ENCODE peak calls at places on chromosomes 12 and 14, in four cellular contexts. N, F, Y and E are unnamed samples.

GRCh38 chr12:4046150-4046845 is 173.1 kb upstream of the PARP11 start:
- DNase-seq in N (peak; percentile 35), F (no peak), Y (no peak), E (peak; percentile 38)

GRCh38 chr12:54251667-54252284 is 28.1 kb downstream of the CBX5 start:
- DNase-seq in N (no peak), Y (no peak), F (peak; percentile 60), E (no peak)

GRCh38 chr14:55512421-55512820 is 67.6 kb upstream of the KTN1 start:
- DNase-seq in N (no peak), F (peak; percentile 37), Y (no peak), E (no peak)

GRCh38 chr14:88454886-88455285 is 69.4 kb downstream of the SPATA7 start:
- DNase-seq in Y (no peak), F (peak; percentile 42), N (no peak), E (no peak)

GRCh38 chr12:25960176-25960575 is 1.7 kb downstream of the RASSF8 start:
- DNase-seq in N (no peak), Y (no peak), F (peak; percentile 28), E (no peak)

GRCh38 chr12:41653386-41654110 is 465.4 kb downstream of the PDZRN4 start:
- DNase-seq in Y (no peak), F (no peak), N (no peak), E (no peak)

GRCh38 chr12:52836042-52836466 is 1.9 kb upstream of the KRT79 start:
- DNase-seq in Y (peak; percentile 20), F (peak; percentile 85), N (no peak), E (no peak)

GRCh38 chr12:128531153-128531552 is 264.2 kb downstream of the TMEM132C start:
- DNase-seq in Y (no peak), F (no peak), N (no peak), E (peak; percentile 52)

GRCh38 chr12:109458771-109459208 is 18.3 kb downstream of the KCTD10 start:
- DNase-seq in N (no peak), F (peak; percentile 74), Y (peak; percentile 80), E (peak; percentile 35)

GRCh38 chr14:66965831-66966230 is 223.4 kb upstream of the GARIN2 start:
- DNase-seq in N (no peak), Y (no peak), F (peak; percentile 43), E (no peak)

GRCh38 chr14:101708853-101709532 is 52.5 kb upstream of the PPP2R5C start:
- DNase-seq in Y (no peak), N (no peak), F (no peak), E (no peak)

GRCh38 chr14:67532998-67533753 is at the start of gene PLEKHH1:
- DNase-seq in N (peak; percentile 84), Y (peak; percentile 83), F (peak; percentile 57), E (peak; percentile 61)

GRCh38 chr12:74977832-74978481 is 231.7 kb downstream of the KCNC2 start:
- DNase-seq in Y (no peak), F (no peak), N (no peak), E (no peak)

GRCh38 chr14:77007975-77008421 is 20.5 kb downstream of the IRF2BPL start:
- DNase-seq in Y (no peak), F (no peak), N (no peak), E (no peak)

GRCh38 chr14:63344336-63344735 is 25.6 kb upstream of the GPHB5 start:
- DNase-seq in Y (no peak), N (no peak), F (no peak), E (no peak)

GRCh38 chr12:126051611-126052107 is 986.4 kb downstream of the AACS start:
- DNase-seq in N (no peak), F (no peak), Y (no peak), E (no peak)

GRCh38 chr14:47227051-47227600 is 448.3 kb downstream of the MDGA2 start:
- DNase-seq in N (no peak), F (no peak), Y (no peak), E (no peak)

GRCh38 chr14:104800600-104801283 is at the start of gene ZBTB42:
- DNase-seq in F (peak; percentile 48), N (peak; percentile 74), Y (peak; percentile 53), E (no peak)

GRCh38 chr12:87848248-87848868 is 180.8 kb downstream of the C12orf50 start:
- DNase-seq in F (peak; percentile 82), Y (no peak), N (no peak), E (peak; percentile 49)

GRCh38 chr14:52259452-52259851 is 8.0 kb upstream of the PTGDR start:
- DNase-seq in Y (no peak), F (no peak), N (no peak), E (no peak)

GRCh38 chr14:95326987-95327386 is 7.3 kb upstream of the CLMN start:
- DNase-seq in F (no peak), Y (no peak), N (no peak), E (no peak)

GRCh38 chr12:80659512-80660094 is 47.8 kb upstream of the MYF6 start:
- DNase-seq in F (peak; percentile 20), Y (no peak), N (no peak), E (no peak)

GRCh38 chr12:130068741-130069140 is 93.5 kb upstream of the FZD10 start:
- DNase-seq in F (no peak), Y (no peak), N (no peak), E (no peak)

GRCh38 chr12:130064999-130065398 is 97.3 kb upstream of the FZD10 start:
- DNase-seq in Y (peak; percentile 68), N (no peak), F (no peak), E (no peak)

GRCh38 chr12:130066742-130067141 is 95.5 kb upstream of the FZD10 start:
- DNase-seq in N (no peak), F (no peak), Y (no peak), E (no peak)

GRCh38 chr12:130063866-130064265 is 98.4 kb upstream of the FZD10 start:
- DNase-seq in N (no peak), Y (no peak), F (no peak), E (no peak)
- H2BK5ac ChIP-seq in N (no peak overlapping the region), Y (no peak overlapping the region), F (no peak overlapping the region), E (no peak overlapping the region)

DNA sequence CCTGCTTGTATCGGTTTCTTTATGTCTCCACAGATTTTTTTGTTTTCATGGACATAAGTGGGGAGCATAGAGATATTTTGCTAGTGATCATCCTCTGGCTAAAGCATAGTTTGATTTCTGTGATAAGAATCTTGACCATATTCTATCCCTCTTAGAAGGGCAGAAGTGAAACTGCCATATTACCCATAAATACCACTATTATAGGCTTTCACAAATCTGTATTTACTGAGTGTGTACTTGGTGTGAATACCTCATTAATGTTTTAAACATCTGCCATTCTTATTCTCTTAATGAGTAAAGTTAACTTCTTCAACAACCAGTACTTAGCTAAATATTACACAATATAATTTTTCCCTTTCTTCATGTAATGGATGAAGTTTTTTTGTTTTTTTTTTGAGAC is 16.1 kb downstream of the WNK1 start:
- DNase-seq in Y (no peak), N (no peak), F (no peak), E (no peak)
- H3K4ac ChIP-seq in Y (no peak overlapping the region), N (no peak overlapping the region), F (no peak overlapping the region), E (no peak overlapping the region)

GRCh38 chr12:10243803-10244520 is 31.3 kb downstream of the GABARAPL1 start:
- DNase-seq in F (no peak), N (no peak), Y (no peak), E (no peak)
- H2BK15ac ChIP-seq in F (no peak overlapping the region), N (no peak overlapping the region), Y (no peak overlapping the region), E (no peak overlapping the region)

GRCh38 chr14:74400919-74401503 is 25.0 kb downstream of the SYNDIG1L start:
- DNase-seq in Y (no peak), N (no peak), F (no peak), E (no peak)

GRCh38 chr14:74403619-74404417 is 22.2 kb downstream of the SYNDIG1L start:
- DNase-seq in N (no peak), Y (no peak), F (no peak), E (no peak)

GRCh38 chr14:74402264-74403251 is 23.5 kb downstream of the SYNDIG1L start:
- DNase-seq in N (no peak), F (no peak), Y (no peak), E (no peak)

GRCh38 chr14:74400328-74400727 is 25.7 kb downstream of the SYNDIG1L start:
- DNase-seq in Y (peak; percentile 71), N (no peak), F (no peak), E (no peak)

DNA sequence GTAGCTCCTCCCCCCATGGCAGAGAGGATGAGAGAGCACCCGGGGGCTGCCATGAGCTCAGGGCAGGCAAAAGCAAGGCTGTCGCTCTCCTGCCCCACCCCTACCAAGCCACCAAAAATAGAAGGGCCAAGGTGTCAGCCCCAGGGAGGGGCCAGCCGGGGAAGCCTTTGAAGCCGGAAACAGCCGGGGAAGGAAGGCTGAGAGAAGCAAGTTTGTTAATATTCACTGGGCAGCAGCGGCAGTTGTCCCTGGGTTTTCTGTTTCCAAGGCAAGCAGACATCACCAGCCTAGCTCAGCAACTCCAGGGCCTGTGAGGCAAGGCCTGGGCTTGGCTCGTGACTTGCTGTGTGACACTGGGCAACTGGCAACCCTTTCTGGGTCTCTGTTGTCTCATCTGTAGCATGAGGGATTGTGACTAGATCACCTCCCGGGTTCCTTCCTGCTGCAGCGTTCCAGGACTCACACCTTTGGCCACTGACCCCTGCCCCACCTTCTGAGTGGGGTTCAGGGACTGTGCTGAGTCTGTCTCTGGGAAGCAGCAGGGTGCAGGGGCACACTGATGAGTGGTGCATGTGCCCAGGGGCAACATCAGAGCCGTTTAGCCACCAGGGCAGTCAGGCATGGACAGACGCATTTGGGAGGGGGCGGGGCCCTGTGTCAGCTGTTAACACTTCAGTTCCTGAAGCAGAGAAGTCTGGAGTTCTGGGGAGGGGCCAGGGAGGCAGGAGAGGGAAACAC is 24.3 kb downstream of the SYNDIG1L start:
- DNase-seq in F (no peak), Y (peak; percentile 85), N (peak; percentile 76), E (no peak)
- H2BK5ac ChIP-seq in F (no peak overlapping the region), Y (no peak overlapping the region), N (peak overlapping the region; percentile 86), E (peak overlapping the region; percentile 30)

DNA sequence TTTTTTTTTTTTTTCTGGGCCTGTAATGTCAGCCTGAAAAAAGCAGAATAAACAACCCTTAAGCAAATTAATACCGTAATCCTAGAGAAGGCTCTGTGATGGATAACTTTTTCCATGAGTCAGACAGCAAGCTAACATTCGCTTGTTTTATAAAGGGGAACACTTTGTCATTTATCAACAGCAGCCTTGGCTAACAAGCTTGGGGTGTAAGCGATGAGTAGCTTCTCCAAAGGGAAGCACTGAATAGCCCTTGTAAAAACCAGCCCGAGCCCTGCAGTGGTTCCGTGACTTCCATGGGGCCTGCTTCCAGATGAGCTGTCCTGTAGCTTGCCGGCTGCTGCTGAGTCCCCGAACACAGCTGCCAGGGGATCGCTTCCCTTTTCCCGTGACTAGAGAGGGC is 29.6 kb downstream of the CD9 start:
- DNase-seq in Y (no peak), F (peak; percentile 97), N (no peak), E (no peak)
- H3K4ac ChIP-seq in Y (no peak overlapping the region), F (peak overlapping the region; percentile 73), N (no peak overlapping the region), E (no peak overlapping the region)

GRCh38 chr12:132764231-132764630 is 2.6 kb upstream of the ANKLE2 start:
- DNase-seq in Y (no peak), F (no peak), N (no peak), E (no peak)
- H2BK15ac ChIP-seq in Y (no peak overlapping the region), F (no peak overlapping the region), N (no peak overlapping the region), E (no peak overlapping the region)

GRCh38 chr12:132559652-132560420 is 50.5 kb downstream of the LRCOL1 start:
- DNase-seq in F (peak; percentile 36), Y (peak; percentile 69), N (peak; percentile 77), E (no peak)
- H2BK5ac ChIP-seq in F (no peak overlapping the region), Y (no peak overlapping the region), N (no peak overlapping the region), E (peak overlapping the region; percentile 39)